ENCODE peak calls at places on chromosomes 5 and 9, in five cellular contexts. M is kidney glomerular epithelial cell; P is effector memory CD4-positive, alpha-beta T cell; Q is Right ventricle myocardium superior; A is cerebellar cortex. K is an unnamed sample.
A peak's percentile ranks its signal among the peaks of the same experiment; 100 is the strongest.

GRCh38 chr9:133109931-133110650 is 10.9 kb downstream of the RALGDS start:
- DNase-seq in M (no peak), P (no peak), Q (peak; percentile 20), A (no peak), K (no peak)

GRCh38 chr9:114223564-114224246 is 68.4 kb downstream of the COL27A1 start:
- DNase-seq in M (peak; percentile 24), P (no peak), Q (no peak), A (no peak), K (no peak)

GRCh38 chr5:112289465-112289864 is 129.6 kb downstream of the EPB41L4A start:
- DNase-seq in M (no peak), P (no peak), Q (no peak), A (no peak), K (no peak)

GRCh38 chr9:120490888-120491595 is 88.9 kb downstream of the CDK5RAP2 start:
- DNase-seq in M (no peak), P (no peak), Q (no peak), A (no peak), K (no peak)

GRCh38 chr5:8997542-8998070 is 548.3 kb downstream of the SEMA5A start:
- DNase-seq in M (no peak), P (no peak), Q (no peak), A (no peak), K (no peak)

GRCh38 chr5:15520856-15521255 is 20.9 kb downstream of the FBXL7 start:
- DNase-seq in M (no peak), P (no peak), Q (no peak), A (no peak), K (no peak)

GRCh38 chr9:135993840-135994776 is 32.9 kb upstream of the UBAC1 start:
- DNase-seq in M (no peak), P (no peak), Q (no peak), A (no peak), K (no peak)

GRCh38 chr9:127707766-127708165 is 978 bp downstream of the CFAP157 start:
- DNase-seq in M (no peak), P (peak; percentile 20), Q (no peak), A (no peak), K (no peak)

K was measured in DND-41.